ENCODE peak calls at places on chromosomes 11 and 22, in seven cellular contexts. D is K562, Q is H1, K is SK-N-SH, O is GM12878, V is GM12892, X is HepG2. Z is an unnamed sample.

GRCh38 chr11:74636633-74637184 is 44.3 kb downstream of the POLD3 start:
- DNase-seq in O (no peak), D (peak), Q (no peak), V (no peak), X (no peak), K (no peak), Z (no peak)

GRCh38 chr11:125394306-125394705 is 101.8 kb downstream of the FEZ1 start:
- DNase-seq in X (no peak), O (no peak), D (no peak), V (no peak), K (no peak), Q (no peak), Z (no peak)

GRCh38 chr22:18000441-18001039 is 23.8 kb downstream of the MICAL3 start:
- DNase-seq in K (peak), V (no peak), O (no peak), X (no peak), Q (peak), D (no peak), Z (no peak)

GRCh38 chr11:65355013-65355775 is 643 bp downstream of the TIGD3 start:
- DNase-seq in O (no peak), K (peak), D (peak), V (peak), X (peak), Q (peak), Z (peak)

GRCh38 chr22:24094966-24095365 is 83.9 kb downstream of the CABIN1 start:
- DNase-seq in V (no peak), Q (no peak), K (no peak), X (no peak), D (no peak), O (no peak), Z (no peak)

GRCh38 chr11:704799-705645 is 1.0 kb upstream of the EPS8L2 start:
- DNase-seq in K (peak), O (no peak), Q (no peak), D (no peak), V (no peak), X (peak), Z (no peak)

GRCh38 chr11:10444725-10445286 is 10.3 kb upstream of the AMPD3 start:
- DNase-seq in X (no peak), V (no peak), Q (no peak), D (no peak), K (peak), O (no peak), Z (no peak)

GRCh38 chr22:27032121-27032761 is 374.9 kb downstream of the MIAT start:
- DNase-seq in Q (peak), X (no peak), O (no peak), K (peak), D (no peak), V (no peak), Z (no peak)

GRCh38 chr11:61080526-61080925 is 21.8 kb upstream of the CD5 start:
- DNase-seq in K (no peak), X (no peak), O (no peak), V (no peak), D (peak), Q (no peak), Z (no peak)

GRCh38 chr11:49302360-49302759 is 94.0 kb upstream of the FOLH1 start:
- DNase-seq in V (no peak), K (no peak), D (no peak), Q (no peak), O (no peak), X (no peak), Z (no peak)

GRCh38 chr11:31636983-31637382 is 127.4 kb downstream of the ELP4 start:
- DNase-seq in D (no peak), O (no peak), V (no peak), X (no peak), K (no peak), Q (no peak), Z (no peak)

GRCh38 chr11:88597387-88597786 is 259.9 kb upstream of the CTSC start:
- DNase-seq in O (no peak), V (no peak), K (no peak), X (no peak), Q (no peak), D (no peak), Z (no peak)

GRCh38 chr11:84819128-84819527 is 808.0 kb downstream of the DLG2 start:
- DNase-seq in O (no peak), Q (no peak), K (no peak), D (no peak), V (no peak), X (no peak), Z (no peak)

GRCh38 chr11:123174196-123175183 is 20.6 kb downstream of the CLMP start:
- DNase-seq in Q (no peak), K (no peak), D (no peak), O (no peak), X (no peak), V (no peak), Z (no peak)

GRCh38 chr11:127895776-127896175 is 691.6 kb downstream of the ETS1 start:
- DNase-seq in Q (no peak), D (no peak), X (no peak), K (no peak), O (no peak), V (no peak), Z (no peak)

GRCh38 chr11:128290106-128290840 is 297.1 kb downstream of the ETS1 start:
- DNase-seq in X (peak), D (peak), O (peak), V (no peak), Q (peak), K (peak), Z (no peak)

GRCh38 chr22:37239336-37240239 is 4.5 kb downstream of the RAC2 start:
- DNase-seq in O (no peak), X (no peak), K (peak), Q (no peak), D (no peak), V (no peak), Z (no peak)

GRCh38 chr11:126561327-126561893 is 205.9 kb downstream of the ST3GAL4 start:
- DNase-seq in X (peak), Q (peak), K (no peak), V (no peak), D (peak), O (no peak), Z (peak)

GRCh38 chr11:70210051-70210501 is 7.0 kb downstream of the FADD start:
- DNase-seq in K (no peak), O (no peak), D (no peak), X (no peak), Q (no peak), V (no peak), Z (no peak)

GRCh38 chr22:39933741-39934140 is 26.5 kb upstream of the TMA7B start:
- DNase-seq in V (no peak), K (no peak), Q (no peak), D (no peak), X (no peak), O (no peak), Z (no peak)

GRCh38 chr11:13664351-13664750 is 4.1 kb upstream of the FAR1 start:
- DNase-seq in O (no peak), V (no peak), Q (no peak), X (no peak), K (no peak), D (no peak), Z (no peak)

GRCh38 chr11:115548878-115549528 is 44.8 kb upstream of the CADM1 start:
- DNase-seq in K (no peak), O (no peak), Q (peak), X (peak), V (no peak), D (no peak), Z (no peak)

GRCh38 chr11:3861698-3862097 is 6.2 kb downstream of the STIM1 start:
- DNase-seq in D (no peak), X (no peak), K (no peak), Q (no peak), V (no peak), O (no peak), Z (no peak)

GRCh38 chr11:78499971-78500370 is 74.7 kb downstream of the NARS2 start:
- DNase-seq in Q (no peak), K (no peak), O (no peak), V (no peak), D (no peak), X (no peak), Z (no peak)

GRCh38 chr11:44729065-44729464 is 2.3 kb downstream of the TSPAN18 start:
- DNase-seq in D (no peak), X (no peak), O (no peak), V (no peak), K (no peak), Q (no peak), Z (no peak)

GRCh38 chr11:8610532-8611116 is 16.6 kb upstream of the STK33 start:
- DNase-seq in D (no peak), V (no peak), Q (no peak), X (no peak), K (no peak), O (no peak), Z (peak)

GRCh38 chr11:69819109-69819490 is at the start of gene FGF3:
- DNase-seq in V (no peak), Q (no peak), X (no peak), K (no peak), O (no peak), D (no peak), Z (no peak)

GRCh38 chr11:128852327-128853023 is 14.6 kb downstream of the KCNJ1 start:
- DNase-seq in V (no peak), D (no peak), Q (no peak), K (no peak), X (no peak), O (no peak), Z (no peak)

GRCh38 chr11:45741582-45741981 is 63.4 kb upstream of the SLC35C1 start:
- DNase-seq in D (no peak), X (no peak), Q (no peak), K (no peak), V (no peak), O (no peak), Z (no peak)

GRCh38 chr11:75532200-75532972 is 6.6 kb upstream of the GDPD5 start:
- DNase-seq in Q (peak), O (peak), X (peak), K (peak), V (peak), D (peak), Z (no peak)

GRCh38 chr11:106208795-106209194 is 131.3 kb downstream of the AASDHPPT start:
- DNase-seq in O (no peak), Q (no peak), V (no peak), D (no peak), K (peak), X (peak), Z (no peak)

GRCh38 chr11:67120881-67121710 is 2.0 kb downstream of the KDM2A start:
- DNase-seq in V (no peak), K (no peak), D (no peak), X (no peak), O (peak), Q (no peak), Z (no peak)

GRCh38 chr11:83047515-83048225 is 24.0 kb downstream of the RAB30 start:
- DNase-seq in X (no peak), D (no peak), O (no peak), K (no peak), Q (no peak), V (no peak), Z (no peak)

GRCh38 chr11:34651551-34651950 is 30.7 kb downstream of the EHF start:
- DNase-seq in D (peak), O (no peak), Q (no peak), K (no peak), V (no peak), X (peak), Z (no peak)

GRCh38 chr11:65771589-65772112 is 9.1 kb downstream of the AP5B1 start:
- DNase-seq in V (no peak), Q (no peak), K (no peak), X (no peak), O (no peak), D (no peak), Z (no peak)

GRCh38 chr11:91860661-91861060 is 364.0 kb upstream of the FAT3 start:
- DNase-seq in Q (no peak), D (no peak), K (no peak), V (no peak), O (no peak), X (no peak), Z (no peak)

GRCh38 chr11:111983187-111983986 is 41.8 kb upstream of the DLAT start:
- DNase-seq in Q (peak), K (no peak), V (no peak), O (no peak), D (peak), X (peak), Z (no peak)

DNA sequence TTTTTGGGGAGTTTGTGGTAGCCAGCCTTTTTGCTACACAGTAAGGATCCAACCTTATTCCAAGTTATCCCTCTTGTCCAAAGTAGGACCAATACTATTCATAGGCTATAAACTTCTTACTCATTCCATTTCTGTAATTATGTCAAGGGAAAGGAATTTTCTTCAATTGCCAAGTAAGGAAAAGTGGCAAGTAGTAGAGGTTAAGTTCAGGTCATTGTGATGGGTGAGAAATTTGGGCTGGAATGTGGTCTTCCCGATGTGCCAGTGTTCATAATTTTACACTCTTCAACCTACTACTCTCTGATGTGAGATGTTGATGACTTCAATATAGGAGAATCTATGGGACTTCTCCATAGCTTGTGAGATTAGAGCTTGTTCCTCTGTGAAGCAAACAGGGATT is 648.8 kb downstream of the METTL15 start:
- DNase-seq in K (no peak), O (no peak), V (no peak), X (no peak), D (no peak), Q (no peak), Z (no peak)
- TF ChIP-seq TAF1 in K (no peak), O (no peak), V (no peak), X (no peak), D (no peak), Q (no peak), Z (no peak)

GRCh38 chr11:110069158-110069737 is 23.9 kb upstream of the ZC3H12C start:
- DNase-seq in Q (no peak), X (no peak), V (no peak), O (no peak), K (no peak), D (no peak), Z (no peak)
- TF ChIP-seq TAF1 in Q (no peak), X (no peak), V (no peak), O (no peak), K (no peak), D (peak), Z (no peak)

GRCh38 chr11:12556155-12556554 is 118.1 kb upstream of the TEAD1 start:
- DNase-seq in K (no peak), V (no peak), O (no peak), X (no peak), D (no peak), Q (peak), Z (no peak)
- TF ChIP-seq TAF1 in K (no peak), V (no peak), O (no peak), X (no peak), D (no peak), Q (no peak), Z (no peak)

DNA sequence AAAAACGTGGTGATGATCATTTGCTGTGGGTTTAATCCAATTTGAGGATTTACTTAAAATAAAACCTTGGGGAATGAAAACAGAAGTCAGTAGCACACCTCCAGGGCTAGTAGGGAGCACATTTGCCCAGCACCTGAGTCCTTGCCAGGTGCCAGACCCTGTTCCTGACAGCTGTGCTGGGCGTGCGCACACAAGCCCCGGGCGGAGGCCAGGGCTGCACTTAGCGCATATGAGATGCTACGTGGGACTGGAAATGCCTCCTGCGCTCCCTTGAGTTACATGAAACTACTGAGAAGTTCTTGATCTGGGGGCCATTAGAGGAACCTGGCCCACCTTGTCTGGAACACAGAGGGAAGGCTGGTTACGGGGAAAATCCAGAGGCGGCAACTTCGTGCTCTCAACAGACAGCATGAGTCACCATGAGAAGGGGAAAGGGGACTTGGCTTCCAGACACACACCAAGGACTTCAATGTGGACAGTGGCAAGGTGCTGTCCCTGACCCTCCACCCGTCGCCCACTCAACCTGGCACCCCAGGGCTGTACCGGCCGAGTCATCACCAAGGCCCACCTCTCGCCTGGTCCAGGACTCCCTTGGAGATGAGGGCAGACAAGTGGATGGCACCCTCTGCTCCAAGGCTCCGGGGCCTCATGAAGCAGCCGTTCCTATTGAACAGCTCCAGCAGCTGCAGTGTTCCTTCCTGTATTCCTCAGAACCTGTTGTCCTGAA is 1468.6 kb downstream of the BRD1 start:
- DNase-seq in O (no peak), K (no peak), V (no peak), Q (no peak), D (no peak), X (no peak), Z (no peak)
- TF ChIP-seq TAF1 in O (no peak), K (no peak), V (no peak), Q (no peak), D (no peak), X (no peak), Z (no peak)

DNA sequence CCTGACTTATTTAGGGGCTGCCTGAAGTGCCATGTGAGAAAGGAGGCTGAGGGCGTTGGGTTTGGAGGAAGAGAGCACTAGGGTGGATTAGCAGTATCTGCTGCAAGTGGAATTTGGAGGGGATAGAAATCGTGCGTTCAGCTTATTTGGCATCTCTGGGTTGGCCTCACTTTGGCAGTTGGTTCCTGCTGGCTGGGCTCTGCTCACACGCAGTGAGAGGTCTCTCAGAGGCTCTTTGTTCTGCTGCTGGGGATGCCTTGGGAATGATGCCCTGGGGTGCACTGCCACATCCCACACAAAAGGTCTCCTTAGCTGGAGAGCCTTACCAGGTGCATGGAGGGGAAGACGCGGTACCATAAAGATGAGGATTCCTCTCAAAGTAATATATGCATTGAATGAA is 17.7 kb upstream of the MICAL2 start:
- DNase-seq in V (no peak), D (no peak), O (no peak), X (no peak), K (no peak), Q (no peak), Z (no peak)
- TF ChIP-seq TAF1 in V (no peak), D (no peak), O (no peak), X (no peak), K (no peak), Q (no peak), Z (no peak)

DNA sequence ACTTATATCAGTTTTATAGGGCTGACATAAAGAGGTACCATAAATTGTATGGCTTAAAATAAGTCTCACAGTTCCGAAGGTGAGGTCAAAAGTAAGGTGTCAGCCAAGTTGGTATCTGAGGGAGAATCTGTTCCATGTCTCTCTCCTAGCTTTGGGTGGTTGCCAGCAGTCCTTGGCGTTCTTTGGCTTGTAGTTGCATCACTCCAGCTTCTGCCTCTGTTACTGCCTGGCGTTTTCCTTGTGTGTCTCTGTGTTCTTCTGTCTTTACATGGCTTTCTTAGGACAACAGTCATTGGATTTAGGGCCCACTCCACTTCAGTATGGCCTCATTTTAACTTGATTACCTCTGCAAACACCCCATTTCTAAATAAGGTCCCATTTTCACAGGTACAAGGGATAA is 16.7 kb downstream of the MMP7 start:
- DNase-seq in X (no peak), V (no peak), D (no peak), O (no peak), Q (no peak), K (no peak), Z (no peak)
- TF ChIP-seq TAF1 in X (no peak), V (no peak), D (no peak), O (no peak), Q (no peak), K (no peak), Z (no peak)

GRCh38 chr22:36065775-36066544 is 37.3 kb upstream of the RBFOX2 start:
- DNase-seq in Q (peak), K (peak), V (peak), D (peak), O (no peak), X (peak), Z (peak)
- TF ChIP-seq TAF1 in Q (peak), K (peak), V (no peak), D (peak), O (no peak), X (no peak), Z (no peak)

Z was measured in GM12891.